ENCODE peak calls at places on chromosome 5, in five cellular contexts. Q, M, H, E and B are unnamed samples.

GRCh38 chr5:110386782-110387181 is 339.7 kb downstream of the TMEM232 start:
- DNase-seq in Q (no peak), M (peak), H (no peak), E (no peak), B (peak)

GRCh38 chr5:32170303-32171170 is 3.6 kb downstream of the GOLPH3 start:
- DNase-seq in Q (no peak), M (peak), H (no peak), E (no peak), B (peak)

GRCh38 chr5:18732556-18733479 is 1098.6 kb downstream of the TAF11L14 start:
- DNase-seq in Q (no peak), M (no peak), H (no peak), E (no peak), B (no peak)

GRCh38 chr5:105687493-105687892 is 1983.2 kb downstream of the EFNA5 start:
- DNase-seq in Q (no peak), M (no peak), H (no peak), E (no peak), B (no peak)

GRCh38 chr5:43416988-43417394 is 4.8 kb upstream of the CCL28 start:
- DNase-seq in Q (no peak), M (no peak), H (no peak), E (no peak), B (no peak)

GRCh38 chr5:120465281-120465961 is 1.3 kb downstream of the PRR16 start:
- DNase-seq in Q (no peak), M (peak), H (no peak), E (no peak), B (peak)

GRCh38 chr5:65874241-65874640 is 52.1 kb upstream of the ERBIN start:
- DNase-seq in Q (no peak), M (peak), H (no peak), E (no peak), B (peak)

GRCh38 chr5:39107350-39107749 is 33.2 kb upstream of the RICTOR start:
- DNase-seq in Q (no peak), M (no peak), H (no peak), E (no peak), B (no peak)

GRCh38 chr5:80149161-80149609 is 106.7 kb downstream of the SERINC5 start:
- DNase-seq in Q (no peak), M (no peak), H (no peak), E (no peak), B (no peak)

GRCh38 chr5:149610583-149611250 is 29.4 kb downstream of the ARHGEF37 start:
- DNase-seq in Q (no peak), M (no peak), H (no peak), E (no peak), B (no peak)

GRCh38 chr5:64417390-64417789 is 88.4 kb upstream of the RGS7BP start:
- DNase-seq in Q (no peak), M (no peak), H (no peak), E (no peak), B (peak)

GRCh38 chr5:179243333-179243732 is 101.9 kb downstream of the ADAMTS2 start:
- DNase-seq in Q (no peak), M (peak), H (no peak), E (no peak), B (peak)

GRCh38 chr5:15234366-15234765 is 265.6 kb upstream of the FBXL7 start:
- DNase-seq in Q (no peak), M (no peak), H (no peak), E (no peak), B (no peak)

GRCh38 chr5:116271432-116271831 is 186.6 kb downstream of the COMMD10 start:
- DNase-seq in Q (no peak), M (peak), H (no peak), E (no peak), B (peak)

GRCh38 chr5:119537704-119538103 is 85.4 kb downstream of the HSD17B4 start:
- DNase-seq in Q (no peak), M (no peak), H (peak), E (no peak), B (peak)

GRCh38 chr5:153551537-153552079 is 61.1 kb downstream of the GRIA1 start:
- DNase-seq in Q (no peak), M (peak), H (no peak), E (no peak), B (peak)

GRCh38 chr5:81768960-81769452 is 18.1 kb upstream of the SSBP2 start:
- DNase-seq in Q (no peak), M (peak), H (no peak), E (no peak), B (peak)